ENCODE peak calls at places on chromosomes 12 and 14, in ten cellular contexts. C is HepG2, U is GM12892, B is HL-60, K is HCT116, L is K562, A is Panc1, R is transverse colon, D is stomach, S is GM12891. I is an unnamed sample.

GRCh38 chr14:88232783-88233182 is 90.3 kb downstream of the KCNK10 start:
- DNase-seq in C (no peak), U (no peak), B (no peak), K (no peak), L (no peak), A (no peak), R (no peak), D (no peak), S (no peak), I (no peak)

GRCh38 chr12:26853303-26854027 is 20.5 kb upstream of the ITPR2 start:
- DNase-seq in C (peak), U (peak), B (peak), K (no peak), L (peak), A (no peak), R (peak), D (peak), S (no peak), I (peak)

GRCh38 chr12:54865683-54866324 is 11.5 kb downstream of the MUCL1 start:
- DNase-seq in C (no peak), U (no peak), B (no peak), K (no peak), L (no peak), A (no peak), R (no peak), D (no peak), S (no peak), I (no peak)

GRCh38 chr14:51095854-51096823 is 1.2 kb upstream of the TRIM9 start:
- DNase-seq in C (no peak), U (no peak), B (no peak), K (no peak), L (no peak), A (no peak), R (peak), D (no peak), S (no peak), I (peak)

GRCh38 chr12:27800819-27801218 is 20.8 kb upstream of the MANSC4 start:
- DNase-seq in C (no peak), U (no peak), B (no peak), K (no peak), L (no peak), A (no peak), R (no peak), D (no peak), S (no peak), I (no peak)

GRCh38 chr12:59372971-59373370 is 222.9 kb upstream of the SLC16A7 start:
- DNase-seq in C (no peak), U (no peak), B (no peak), K (peak), L (no peak), A (peak), R (no peak), D (no peak), S (no peak), I (no peak)

GRCh38 chr12:106130474-106131113 is 8.2 kb downstream of the NUAK1 start:
- DNase-seq in C (peak), U (no peak), B (no peak), K (no peak), L (no peak), A (no peak), R (no peak), D (no peak), S (no peak), I (no peak)

GRCh38 chr14:36666416-36667206 is 5.0 kb downstream of the PAX9 start:
- DNase-seq in C (no peak), U (no peak), B (no peak), K (no peak), L (no peak), A (no peak), R (no peak), D (no peak), S (no peak), I (no peak)

GRCh38 chr12:13610280-13610679 is 371.1 kb downstream of the GRIN2B start:
- DNase-seq in C (no peak), U (no peak), B (no peak), K (no peak), L (no peak), A (no peak), R (no peak), D (no peak), S (no peak), I (no peak)

GRCh38 chr12:109433618-109434017 is 43.5 kb downstream of the KCTD10 start:
- DNase-seq in C (no peak), U (no peak), B (no peak), K (no peak), L (peak), A (no peak), R (no peak), D (no peak), S (no peak), I (peak)

GRCh38 chr12:69388371-69388770 is 28.8 kb downstream of the YEATS4 start:
- DNase-seq in C (peak), U (no peak), B (no peak), K (peak), L (no peak), A (no peak), R (no peak), D (no peak), S (no peak), I (peak)

GRCh38 chr12:94831081-94831747 is 172.3 kb downstream of the NDUFA12 start:
- DNase-seq in C (no peak), U (peak), B (peak), K (no peak), L (no peak), A (no peak), R (peak), D (no peak), S (peak), I (no peak)

GRCh38 chr12:6294533-6295186 is 15.8 kb upstream of the PLEKHG6 start:
- DNase-seq in C (peak), U (no peak), B (peak), K (no peak), L (no peak), A (no peak), R (peak), D (no peak), S (no peak), I (no peak)

GRCh38 chr12:123358035-123358434 is 6.6 kb downstream of the SBNO1 start:
- DNase-seq in C (no peak), U (no peak), B (no peak), K (no peak), L (no peak), A (no peak), R (no peak), D (no peak), S (no peak), I (no peak)

GRCh38 chr12:104750061-104750460 is 208.0 kb downstream of the SLC41A2 start:
- DNase-seq in C (no peak), U (no peak), B (peak), K (no peak), L (no peak), A (no peak), R (peak), D (no peak), S (peak), I (no peak)

GRCh38 chr12:121816925-121817647 is 13.3 kb downstream of the SETD1B start:
- DNase-seq in C (no peak), U (no peak), B (no peak), K (no peak), L (no peak), A (no peak), R (no peak), D (no peak), S (no peak), I (no peak)
- TF ChIP-seq POLR2AphosphoS5 in C (no peak), U (no peak), B (no peak), K (no peak), L (no peak), A (no peak), R (no peak), D (no peak), S (no peak), I (no peak)

GRCh38 chr12:46185686-46186085 is 83.2 kb downstream of the SLC38A1 start:
- DNase-seq in C (no peak), U (no peak), B (no peak), K (no peak), L (no peak), A (no peak), R (no peak), D (no peak), S (no peak), I (no peak)
- TF ChIP-seq POLR2AphosphoS5 in C (no peak), U (peak), B (no peak), K (peak), L (no peak), A (peak), R (no peak), D (no peak), S (no peak), I (no peak)

GRCh38 chr14:94391284-94391914 is 3.0 kb upstream of the SERPINA1 start:
- DNase-seq in C (no peak), U (no peak), B (no peak), K (no peak), L (no peak), A (no peak), R (no peak), D (no peak), S (no peak), I (no peak)

GRCh38 chr14:94388896-94389469 is 581 bp upstream of the SERPINA1 start:
- DNase-seq in C (no peak), U (no peak), B (no peak), K (no peak), L (no peak), A (no peak), R (no peak), D (no peak), S (no peak), I (no peak)

GRCh38 chr14:94392510-94392935 is 4.1 kb upstream of the SERPINA1 start:
- DNase-seq in C (peak), U (no peak), B (peak), K (no peak), L (no peak), A (no peak), R (no peak), D (no peak), S (no peak), I (no peak)

GRCh38 chr14:94389731-94390371 is 1.4 kb upstream of the SERPINA1 start:
- DNase-seq in C (no peak), U (no peak), B (no peak), K (no peak), L (no peak), A (no peak), R (no peak), D (no peak), S (no peak), I (no peak)

DNA sequence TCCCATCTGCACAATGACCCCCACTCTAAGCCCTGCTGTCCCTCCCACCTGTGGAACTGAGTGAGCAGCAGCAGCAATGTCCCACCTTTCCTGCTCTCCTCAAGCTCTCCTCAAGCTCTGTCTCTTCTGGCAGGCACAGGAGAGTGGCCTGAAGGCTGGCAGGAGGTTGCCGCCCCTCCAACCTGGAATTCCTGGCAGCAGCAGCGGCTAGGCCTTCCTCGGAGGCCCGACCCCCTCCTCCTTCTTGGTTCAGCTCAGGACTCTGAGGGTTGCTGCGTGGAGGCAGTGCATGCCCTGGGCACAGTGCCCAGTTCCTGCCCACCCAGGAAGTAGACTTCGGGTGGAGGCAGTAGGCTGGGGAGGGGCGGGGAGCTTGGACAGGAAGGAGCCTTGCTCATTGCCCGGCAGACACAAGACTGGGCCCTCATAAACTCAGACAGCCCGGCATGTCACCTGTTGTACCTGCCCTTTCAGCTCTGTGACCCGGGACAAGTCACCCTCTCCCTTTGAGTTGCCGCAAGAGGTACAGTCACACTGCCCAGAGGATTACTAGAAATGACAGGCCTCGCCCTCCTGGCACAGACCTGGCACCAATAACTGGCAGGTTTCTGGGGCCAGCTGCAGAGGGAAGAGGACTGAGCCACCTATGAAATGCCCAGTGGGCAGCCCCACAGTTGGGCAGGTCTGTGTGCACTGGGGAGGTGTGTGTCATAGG is 2.1 kb upstream of the SERPINA1 start:
- DNase-seq in C (no peak), U (no peak), B (peak), K (no peak), L (no peak), A (no peak), R (peak), D (peak), S (no peak), I (no peak)
- TF ChIP-seq POLR2AphosphoS5 in C (no peak), U (no peak), B (peak), K (peak), L (no peak), A (no peak), R (peak), D (peak), S (no peak), I (no peak)

DNA sequence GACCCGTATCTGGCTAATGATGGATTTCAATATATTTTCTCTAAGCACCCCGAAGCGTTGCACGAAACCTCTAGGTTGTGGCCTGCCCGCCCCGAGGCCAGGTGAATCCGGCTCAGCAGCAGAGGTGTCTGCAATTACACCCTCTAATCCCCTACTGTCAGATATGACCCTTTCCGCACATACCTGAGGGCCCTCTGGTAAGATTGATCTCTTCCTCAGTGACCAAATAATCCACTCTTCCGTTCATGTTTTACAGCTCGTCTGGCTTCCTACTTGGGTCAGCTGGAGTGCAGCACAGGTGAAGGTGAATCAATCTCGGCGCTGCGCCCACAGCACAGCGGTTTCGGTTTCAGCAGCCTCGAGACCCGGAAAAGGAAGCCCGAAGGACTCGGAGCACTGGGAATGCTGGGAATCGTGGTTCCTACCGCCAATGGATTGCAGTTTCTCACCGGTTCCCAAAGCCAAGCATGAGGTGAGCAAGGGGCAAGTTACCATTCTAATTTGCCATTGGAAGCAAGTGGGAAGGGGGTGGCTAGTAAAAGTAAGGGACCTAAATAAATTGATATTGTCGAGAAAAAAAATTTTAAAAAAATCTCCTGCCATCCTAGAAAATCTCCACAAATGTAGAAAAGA is at the start of gene SYNJ2BP:
- DNase-seq in C (peak), U (peak), B (peak), K (peak), L (peak), A (peak), R (peak), D (peak), S (peak), I (peak)
- TF ChIP-seq POLR2AphosphoS5 in C (peak), U (no peak), B (no peak), K (peak), L (no peak), A (peak), R (peak), D (peak), S (no peak), I (peak)

GRCh38 chr12:52059582-52060497 is 8.6 kb downstream of the NR4A1 start:
- DNase-seq in C (no peak), U (no peak), B (no peak), K (peak), L (no peak), A (no peak), R (peak), D (no peak), S (no peak), I (no peak)
- TF ChIP-seq POLR2AphosphoS5 in C (no peak), U (no peak), B (no peak), K (peak), L (no peak), A (no peak), R (peak), D (peak), S (peak), I (no peak)

GRCh38 chr14:24331731-24332093 is 3.2 kb downstream of the ADCY4 start:
- DNase-seq in C (no peak), U (no peak), B (peak), K (no peak), L (no peak), A (no peak), R (no peak), D (no peak), S (no peak), I (no peak)
- TF ChIP-seq POLR2AphosphoS5 in C (no peak), U (no peak), B (no peak), K (no peak), L (no peak), A (no peak), R (no peak), D (no peak), S (no peak), I (no peak)

GRCh38 chr14:100633406-100633805 is 46.2 kb upstream of the BEGAIN start:
- DNase-seq in C (no peak), U (no peak), B (no peak), K (no peak), L (no peak), A (no peak), R (no peak), D (no peak), S (no peak), I (no peak)
- TF ChIP-seq POLR2AphosphoS5 in C (no peak), U (no peak), B (no peak), K (no peak), L (no peak), A (no peak), R (no peak), D (no peak), S (no peak), I (no peak)

GRCh38 chr12:63967781-63968180 is 123.3 kb downstream of the SRGAP1 start:
- DNase-seq in C (no peak), U (no peak), B (no peak), K (no peak), L (no peak), A (no peak), R (no peak), D (no peak), S (no peak), I (no peak)

GRCh38 chr12:63966603-63966975 is 122.1 kb downstream of the SRGAP1 start:
- DNase-seq in C (no peak), U (no peak), B (no peak), K (no peak), L (no peak), A (no peak), R (no peak), D (no peak), S (no peak), I (no peak)

GRCh38 chr12:63964301-63964700 is 119.8 kb downstream of the SRGAP1 start:
- DNase-seq in C (no peak), U (no peak), B (no peak), K (no peak), L (no peak), A (no peak), R (no peak), D (no peak), S (no peak), I (no peak)

GRCh38 chr12:63967358-63967757 is 122.9 kb downstream of the SRGAP1 start:
- DNase-seq in C (no peak), U (no peak), B (no peak), K (peak), L (no peak), A (no peak), R (no peak), D (no peak), S (no peak), I (no peak)

DNA sequence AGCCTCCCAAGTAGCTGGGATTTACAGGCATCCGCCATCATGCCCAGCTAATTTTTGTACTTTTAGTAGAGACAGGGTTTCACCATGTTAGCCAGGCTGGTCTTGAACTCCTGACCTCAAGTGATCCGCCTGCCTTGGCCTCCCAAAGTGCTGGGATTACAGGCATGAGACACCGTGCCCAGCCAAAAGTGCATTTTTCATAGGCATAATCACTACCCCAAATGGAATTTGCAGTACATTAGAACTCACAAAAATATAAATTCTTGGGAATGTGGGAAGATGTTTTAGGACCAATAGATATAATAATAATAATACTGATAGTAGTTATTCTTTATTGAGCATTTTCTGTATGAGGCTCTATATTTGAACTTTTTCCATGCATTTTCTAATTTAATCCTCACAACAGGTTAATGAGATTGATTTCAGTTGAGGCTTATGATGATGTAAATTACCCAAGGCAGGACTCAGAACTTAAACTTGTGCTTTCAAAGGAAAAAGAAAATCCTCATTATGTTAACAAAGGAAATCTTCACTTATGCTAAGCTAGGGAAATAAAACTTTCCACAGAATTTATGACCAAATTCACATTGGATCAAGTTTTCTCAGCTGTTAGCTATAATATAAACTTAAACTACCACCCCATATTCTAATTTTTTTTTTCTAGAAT is 121.6 kb downstream of the SRGAP1 start:
- DNase-seq in C (no peak), U (no peak), B (no peak), K (no peak), L (no peak), A (no peak), R (no peak), D (no peak), S (no peak), I (no peak)
- TF ChIP-seq POLR2AphosphoS5 in C (no peak), U (no peak), B (no peak), K (no peak), L (no peak), A (no peak), R (no peak), D (no peak), S (no peak), I (no peak)